ENCODE peak calls at places on chromosomes 11 and 22, in four cellular contexts. One of them, this sample, is unnamed.

GRCh38 chr11:83827520-83827919 is 541.4 kb upstream of the CCDC90B start:
- DNase-seq in K562: no peak
- DNase-seq in GM12891: no peak
- DNase-seq in GM12878: no peak
- DNase-seq in this sample: no peak

GRCh38 chr11:23903044-23903704 is 593.7 kb upstream of the LUZP2 start:
- DNase-seq in K562: no peak
- DNase-seq in GM12891: no peak
- DNase-seq in GM12878: no peak
- DNase-seq in this sample: no peak

GRCh38 chr11:45411221-45411946 is 125.2 kb upstream of the SYT13 start:
- DNase-seq in K562: no peak
- DNase-seq in GM12891: no peak
- DNase-seq in GM12878: no peak
- DNase-seq in this sample: no peak

GRCh38 chr11:63763506-63764200 is 4.9 kb downstream of the ZFTA start:
- DNase-seq in K562: no peak
- DNase-seq in GM12891: no peak
- DNase-seq in GM12878: no peak
- DNase-seq in this sample: no peak

GRCh38 chr11:31254411-31254810 is 115.1 kb downstream of the DCDC1 start:
- DNase-seq in K562: no peak
- DNase-seq in GM12891: no peak
- DNase-seq in GM12878: no peak
- DNase-seq in this sample: no peak

GRCh38 chr11:1869427-1870325 is 16.8 kb downstream of the LSP1 start:
- DNase-seq in K562: peak; percentile 57
- DNase-seq in GM12891: no peak
- DNase-seq in GM12878: no peak
- DNase-seq in this sample: no peak

GRCh38 chr22:50018608-50019291 is 6.2 kb upstream of the IL17REL start:
- DNase-seq in K562: no peak
- DNase-seq in GM12891: no peak
- DNase-seq in GM12878: no peak
- DNase-seq in this sample: no peak

GRCh38 chr22:46941958-46942815 is 179.7 kb downstream of the TBC1D22A start:
- DNase-seq in K562: no peak
- DNase-seq in GM12891: no peak
- DNase-seq in GM12878: no peak
- DNase-seq in this sample: peak; percentile 35

GRCh38 chr22:17412232-17412631 is 43.0 kb downstream of the CECR2 start:
- DNase-seq in K562: no peak
- DNase-seq in GM12891: no peak
- DNase-seq in GM12878: no peak
- DNase-seq in this sample: no peak

GRCh38 chr11:11074686-11075370 is 217.0 kb upstream of the ZBED5 start:
- DNase-seq in K562: no peak
- DNase-seq in GM12891: no peak
- DNase-seq in GM12878: no peak
- DNase-seq in this sample: no peak

GRCh38 chr11:45300715-45301114 is 14.6 kb upstream of the SYT13 start:
- DNase-seq in K562: no peak
- DNase-seq in GM12891: no peak
- DNase-seq in GM12878: no peak
- DNase-seq in this sample: no peak

DNA sequence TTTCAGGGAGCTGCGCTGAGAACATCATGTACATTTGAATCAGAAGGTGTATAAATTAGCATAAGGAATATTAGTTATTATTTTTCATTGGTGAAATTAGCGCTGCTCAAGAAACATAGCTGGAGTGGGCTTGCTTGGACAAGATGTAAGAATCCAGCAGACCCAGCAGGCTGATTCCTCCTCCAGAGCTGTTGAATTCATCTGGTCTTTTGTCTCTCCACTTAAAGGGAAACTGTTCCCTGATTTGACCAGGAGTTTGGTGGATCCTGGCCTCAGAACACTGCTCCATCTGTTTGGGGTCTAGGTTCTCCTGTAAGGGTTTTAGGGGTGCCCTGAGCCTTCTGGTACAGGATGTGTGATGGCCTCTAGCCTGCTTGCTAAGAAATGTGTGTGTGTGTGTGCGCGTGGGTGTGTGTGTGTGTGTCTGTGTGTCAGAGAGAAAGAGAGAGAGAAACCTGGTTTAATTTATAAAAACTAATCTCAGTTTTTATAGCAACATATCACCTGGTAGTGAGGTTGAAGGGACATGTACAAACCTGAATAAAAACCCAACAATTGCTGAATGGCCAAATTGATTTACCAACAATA is 8.3 kb upstream of the SORL1 start:
- DNase-seq in K562: no peak
- DNase-seq in GM12891: no peak
- DNase-seq in GM12878: no peak
- DNase-seq in this sample: no peak
- TF ChIP-seq SPI1 in K562: no peak
- TF ChIP-seq SPI1 in GM12891: no peak
- TF ChIP-seq SPI1 in GM12878: no peak
- TF ChIP-seq SPI1 in this sample: no peak

GRCh38 chr11:42524534-42525227 is 787.1 kb upstream of the API5 start:
- DNase-seq in K562: peak; percentile 18
- DNase-seq in GM12891: peak; percentile 8
- DNase-seq in GM12878: peak; percentile 5
- DNase-seq in this sample: peak; percentile 11
- TF ChIP-seq SPI1 in K562: no peak
- TF ChIP-seq SPI1 in GM12891: no peak
- TF ChIP-seq SPI1 in GM12878: no peak
- TF ChIP-seq SPI1 in this sample: no peak

GRCh38 chr11:70524096-70524922 is 126.0 kb downstream of the CTTN start:
- DNase-seq in K562: no peak
- DNase-seq in GM12891: no peak
- DNase-seq in GM12878: no peak
- DNase-seq in this sample: no peak
- TF ChIP-seq SPI1 in K562: no peak
- TF ChIP-seq SPI1 in GM12891: no peak
- TF ChIP-seq SPI1 in GM12878: no peak
- TF ChIP-seq SPI1 in this sample: no peak

GRCh38 chr22:43346521-43346929 is 3.4 kb upstream of the SCUBE1 start:
- DNase-seq in K562: peak; percentile 57
- DNase-seq in GM12891: peak; percentile 69
- DNase-seq in GM12878: no peak
- DNase-seq in this sample: no peak
- TF ChIP-seq SPI1 in K562: no peak
- TF ChIP-seq SPI1 in GM12891: no peak
- TF ChIP-seq SPI1 in GM12878: no peak
- TF ChIP-seq SPI1 in this sample: no peak

GRCh38 chr22:30245985-30246901 is at the start of gene LIF:
- DNase-seq in K562: peak; percentile 60
- DNase-seq in GM12891: peak; percentile 77
- DNase-seq in GM12878: no peak
- DNase-seq in this sample: no peak
- TF ChIP-seq SPI1 in K562: no peak
- TF ChIP-seq SPI1 in GM12891: no peak
- TF ChIP-seq SPI1 in GM12878: no peak
- TF ChIP-seq SPI1 in this sample: no peak

DNA sequence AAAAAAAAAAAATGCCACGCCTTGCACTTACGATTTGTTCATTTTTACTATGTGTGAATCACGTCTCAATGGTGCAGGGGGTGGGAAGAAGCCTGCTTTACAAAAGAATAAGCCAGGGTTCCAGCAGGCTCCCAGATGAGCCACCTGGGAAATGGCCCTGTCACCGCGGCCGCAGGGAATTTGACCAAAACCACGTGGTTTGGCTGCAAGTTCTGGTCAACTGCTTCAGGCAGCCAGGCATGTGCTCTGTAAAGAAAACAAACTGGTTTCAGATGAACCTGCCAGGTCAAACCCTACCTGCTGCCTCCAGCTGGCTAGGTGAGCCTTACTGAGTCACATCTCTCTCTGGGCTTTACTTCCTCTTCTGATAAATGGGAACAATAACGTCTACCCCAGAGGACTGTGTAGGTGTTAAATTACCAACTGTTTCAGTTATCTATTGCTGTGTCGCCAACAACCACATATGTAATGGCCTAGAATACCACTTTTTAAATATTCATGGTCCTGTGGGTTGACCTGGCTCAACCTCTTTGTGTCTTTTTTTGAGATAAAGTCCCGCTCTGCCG is 30.5 kb upstream of the GCAT start:
- DNase-seq in K562: peak; percentile 21
- DNase-seq in GM12891: peak; percentile 58
- DNase-seq in GM12878: peak; percentile 74
- DNase-seq in this sample: no peak
- TF ChIP-seq SPI1 in K562: no peak
- TF ChIP-seq SPI1 in GM12891: no peak
- TF ChIP-seq SPI1 in GM12878: no peak
- TF ChIP-seq SPI1 in this sample: no peak

GRCh38 chr11:69443968-69444364 is 37.5 kb upstream of the LINC01488 start:
- DNase-seq in K562: no peak
- DNase-seq in GM12891: no peak
- DNase-seq in GM12878: no peak
- DNase-seq in this sample: no peak
- TF ChIP-seq SPI1 in K562: peak; percentile 36
- TF ChIP-seq SPI1 in GM12891: no peak
- TF ChIP-seq SPI1 in GM12878: no peak
- TF ChIP-seq SPI1 in this sample: peak; percentile 28

GRCh38 chr22:35561796-35562526 is 21.3 kb downstream of the RASD2 start:
- DNase-seq in K562: peak; percentile 38
- DNase-seq in GM12891: no peak
- DNase-seq in GM12878: no peak
- DNase-seq in this sample: no peak

GRCh38 chr22:35563211-35563610 is 22.6 kb downstream of the RASD2 start:
- DNase-seq in K562: no peak
- DNase-seq in GM12891: no peak
- DNase-seq in GM12878: no peak
- DNase-seq in this sample: no peak

GRCh38 chr22:35567214-35567792 is 26.7 kb downstream of the RASD2 start:
- DNase-seq in K562: no peak
- DNase-seq in GM12891: no peak
- DNase-seq in GM12878: no peak
- DNase-seq in this sample: no peak

GRCh38 chr22:35567794-35568193 is 27.2 kb downstream of the RASD2 start:
- DNase-seq in K562: no peak
- DNase-seq in GM12891: no peak
- DNase-seq in GM12878: no peak
- DNase-seq in this sample: no peak

GRCh38 chr22:35564975-35565867 is 24.6 kb downstream of the RASD2 start:
- DNase-seq in K562: no peak
- DNase-seq in GM12891: no peak
- DNase-seq in GM12878: no peak
- DNase-seq in this sample: no peak
- TF ChIP-seq SPI1 in K562: no peak
- TF ChIP-seq SPI1 in GM12891: no peak
- TF ChIP-seq SPI1 in GM12878: no peak
- TF ChIP-seq SPI1 in this sample: no peak

DNA sequence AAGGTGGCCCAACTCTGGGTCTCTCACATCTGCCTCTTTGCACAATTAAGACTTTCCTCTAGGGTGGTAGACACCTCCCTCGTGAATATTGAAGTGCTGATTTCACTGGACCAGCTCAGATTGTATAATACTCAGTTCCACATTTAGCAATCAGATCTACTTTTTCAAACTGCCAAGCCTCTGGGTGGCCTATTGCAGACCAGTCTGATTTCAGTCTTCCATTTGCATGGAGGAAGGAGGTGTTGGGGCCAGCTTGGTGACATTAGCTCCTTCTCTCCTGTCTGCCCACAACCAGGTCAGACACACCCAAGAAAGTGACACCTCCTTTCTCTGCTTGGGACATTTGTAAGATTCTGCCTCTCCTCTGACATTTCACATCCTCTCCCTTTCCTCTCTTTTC is 78.2 kb downstream of the PPFIBP2 start:
- DNase-seq in K562: no peak
- DNase-seq in GM12891: no peak
- DNase-seq in GM12878: no peak
- DNase-seq in this sample: peak; percentile 76
- TF ChIP-seq SPI1 in K562: no peak
- TF ChIP-seq SPI1 in GM12891: peak; percentile 57
- TF ChIP-seq SPI1 in GM12878: no peak
- TF ChIP-seq SPI1 in this sample: peak; percentile 50

GRCh38 chr22:25828422-25828821 is 86.4 kb downstream of the MYO18B start:
- DNase-seq in K562: no peak
- DNase-seq in GM12891: no peak
- DNase-seq in GM12878: no peak
- DNase-seq in this sample: no peak

GRCh38 chr22:25833091-25833490 is 91.1 kb downstream of the MYO18B start:
- DNase-seq in K562: no peak
- DNase-seq in GM12891: no peak
- DNase-seq in GM12878: no peak
- DNase-seq in this sample: no peak

GRCh38 chr22:25829237-25829636 is 87.2 kb downstream of the MYO18B start:
- DNase-seq in K562: no peak
- DNase-seq in GM12891: no peak
- DNase-seq in GM12878: no peak
- DNase-seq in this sample: no peak

GRCh38 chr22:25827415-25827814 is 85.4 kb downstream of the MYO18B start:
- DNase-seq in K562: no peak
- DNase-seq in GM12891: no peak
- DNase-seq in GM12878: no peak
- DNase-seq in this sample: no peak

DNA sequence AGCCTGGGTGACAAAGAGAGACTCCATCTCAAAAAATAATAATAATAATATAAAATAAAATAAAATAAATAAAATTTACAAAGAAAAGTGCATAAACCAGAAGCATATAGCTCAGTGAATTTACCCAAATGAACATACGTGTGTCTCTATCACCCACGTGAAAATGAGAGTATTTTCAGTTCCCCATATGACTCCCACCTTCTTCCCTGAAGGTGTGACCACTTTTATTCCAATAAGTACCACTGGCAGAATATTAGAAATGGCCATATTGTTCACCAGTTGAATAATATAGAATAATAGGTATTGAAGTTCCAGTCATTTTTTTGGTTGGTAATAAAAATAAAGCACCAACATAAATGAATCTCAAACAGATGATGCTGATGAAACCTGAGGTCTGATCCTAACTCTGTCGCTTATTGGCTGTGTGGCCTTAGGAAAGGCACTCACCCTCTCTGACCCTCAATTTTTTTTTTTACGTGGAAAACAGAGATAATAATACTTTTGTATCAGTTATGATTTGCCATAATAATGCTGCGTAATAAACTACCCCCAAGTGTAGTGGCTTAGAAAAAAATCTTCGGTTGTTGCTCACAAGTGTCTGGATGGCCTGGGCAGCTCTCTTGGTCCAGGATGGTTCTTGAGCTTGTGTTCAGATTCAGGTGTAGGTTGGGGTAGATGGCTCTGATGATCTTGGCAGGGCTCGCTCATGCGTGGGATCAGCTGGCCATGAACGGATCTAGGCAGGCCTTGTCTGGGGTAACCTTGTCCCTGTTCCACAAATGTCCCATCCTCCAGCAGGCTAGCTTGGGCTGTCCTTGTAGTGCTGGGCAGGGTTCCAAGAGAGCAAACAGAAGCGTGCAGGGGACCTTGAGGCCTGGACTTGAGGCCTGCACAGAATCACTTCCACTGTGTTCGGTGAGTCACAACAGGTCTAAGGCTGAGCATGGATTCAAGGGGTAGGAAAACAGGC is 88.1 kb downstream of the MYO18B start:
- DNase-seq in K562: no peak
- DNase-seq in GM12891: no peak
- DNase-seq in GM12878: no peak
- DNase-seq in this sample: no peak
- TF ChIP-seq SPI1 in K562: no peak
- TF ChIP-seq SPI1 in GM12891: peak; percentile 93
- TF ChIP-seq SPI1 in GM12878: peak; percentile 81
- TF ChIP-seq SPI1 in this sample: no peak

This sample was measured in HL-60.